ENCODE peak calls at places on chromosome X, in six cellular contexts. U is adrenal gland, L is cardiac muscle cell, Q is HCT116, P is PC-3, Y is AG10803. R is an unnamed sample.

GRCh38 chrX:31499120-31499519 is 427.3 kb upstream of the FTHL17 start:
- DNase-seq in U (no peak), L (peak), Q (no peak), P (no peak), Y (peak), R (no peak)

GRCh38 chrX:128862557-128862956 is 660.7 kb downstream of the SMARCA1 start:
- DNase-seq in U (no peak), L (no peak), Q (no peak), P (no peak), Y (no peak), R (no peak)

GRCh38 chrX:155071694-155072215 is 447 bp downstream of the BRCC3 start:
- DNase-seq in U (peak), L (no peak), Q (no peak), P (no peak), Y (no peak), R (peak)

GRCh38 chrX:71253253-71254091 is 468 bp downstream of the ZMYM3 start:
- DNase-seq in U (peak), L (peak), Q (no peak), P (peak), Y (peak), R (peak)

GRCh38 chrX:10048076-10048475 is 80.9 kb downstream of the CLDN34 start:
- DNase-seq in U (no peak), L (peak), Q (no peak), P (no peak), Y (peak), R (no peak)

GRCh38 chrX:24355095-24355494 is 5.3 kb upstream of the SUPT20HL1 start:
- DNase-seq in U (no peak), L (no peak), Q (no peak), P (no peak), Y (no peak), R (no peak)

GRCh38 chrX:34562006-34562405 is 95.1 kb downstream of the TMEM47 start:
- DNase-seq in U (no peak), L (no peak), Q (no peak), P (no peak), Y (no peak), R (no peak)

GRCh38 chrX:34557733-34558132 is 99.4 kb downstream of the TMEM47 start:
- DNase-seq in U (no peak), L (no peak), Q (no peak), P (no peak), Y (no peak), R (no peak)

GRCh38 chrX:16870861-16871584 is 861 bp upstream of the RBBP7 start:
- DNase-seq in U (peak), L (no peak), Q (no peak), P (peak), Y (peak), R (peak)

GRCh38 chrX:663841-664240 is 33.2 kb downstream of the SHOX start:
- DNase-seq in U (no peak), L (no peak), Q (no peak), P (no peak), Y (no peak), R (no peak)

GRCh38 chrX:55007633-55008032 is 7.5 kb downstream of the APEX2 start:
- DNase-seq in U (peak), L (peak), Q (no peak), P (peak), Y (peak), R (no peak)

GRCh38 chrX:38060331-38060878 is 54.1 kb downstream of the SYTL5 start:
- DNase-seq in U (no peak), L (no peak), Q (no peak), P (peak), Y (no peak), R (no peak)

GRCh38 chrX:154117566-154117965 is 20.0 kb upstream of the MECP2 start:
- DNase-seq in U (no peak), L (no peak), Q (no peak), P (no peak), Y (no peak), R (no peak)

GRCh38 chrX:36856849-36857248 is 151.3 kb upstream of the FAM47C start:
- DNase-seq in U (no peak), L (peak), Q (no peak), P (peak), Y (no peak), R (no peak)

GRCh38 chrX:94400488-94400887 is 726.5 kb downstream of the FAM133A start:
- DNase-seq in U (no peak), L (no peak), Q (no peak), P (peak), Y (no peak), R (peak)

GRCh38 chrX:140292188-140292587 is 212.7 kb downstream of the SOX3 start:
- DNase-seq in U (no peak), L (no peak), Q (no peak), P (no peak), Y (no peak), R (no peak)

GRCh38 chrX:102155806-102156179 is at the start of gene BEX5:
- DNase-seq in U (peak), L (no peak), Q (no peak), P (peak), Y (peak), R (peak)
- H3K4me3 ChIP-seq in U (no peak), L (peak), Q (no peak), P (peak), Y (peak), R (peak)

DNA sequence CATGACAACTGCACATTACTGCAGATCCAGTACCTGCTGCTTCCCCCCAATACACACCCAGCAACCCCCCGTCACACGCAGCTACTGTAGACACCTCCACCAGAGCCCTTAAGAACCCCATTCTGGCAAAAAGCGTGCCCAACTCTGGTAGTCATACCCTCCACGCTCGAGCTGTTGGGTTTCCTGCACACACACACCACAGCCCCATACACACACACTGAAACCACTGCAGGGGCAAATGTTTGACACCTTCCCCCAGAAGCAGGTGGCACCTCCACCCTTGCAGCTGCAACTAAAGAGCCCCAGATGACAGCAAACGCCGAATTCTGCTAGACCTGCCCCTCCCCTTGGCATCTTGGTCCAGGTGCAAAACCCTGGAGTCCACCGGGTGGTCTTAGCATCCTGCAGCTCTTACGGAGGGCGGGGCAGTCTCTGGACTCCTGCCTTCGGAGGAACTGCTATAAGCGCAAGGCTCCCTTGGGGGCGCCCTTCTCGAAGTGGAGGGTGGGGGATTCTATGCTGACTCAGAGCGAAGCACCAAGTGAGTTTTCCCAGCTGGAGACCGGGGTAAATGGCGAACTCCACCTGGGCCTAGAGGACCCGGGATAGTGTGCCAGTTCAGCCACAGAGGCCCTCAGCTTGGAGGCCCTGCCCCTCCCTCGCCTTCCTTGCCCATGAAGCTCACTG is 1.5 kb downstream of the FRMPD3 start:
- DNase-seq in U (no peak), L (no peak), Q (no peak), P (no peak), Y (no peak), R (peak)
- H3K4me3 ChIP-seq in U (no peak), L (no peak), Q (no peak), P (no peak), Y (no peak), R (no peak)

GRCh38 chrX:134459683-134460004 is 321 bp upstream of the HPRT1 start:
- DNase-seq in U (no peak), L (no peak), Q (no peak), P (no peak), Y (no peak), R (no peak)

GRCh38 chrX:134454506-134454905 is 5.5 kb upstream of the HPRT1 start:
- DNase-seq in U (no peak), L (no peak), Q (no peak), P (no peak), Y (no peak), R (no peak)

GRCh38 chrX:134460861-134461218 is 875 bp downstream of the HPRT1 start:
- DNase-seq in U (no peak), L (peak), Q (no peak), P (peak), Y (peak), R (peak)

GRCh38 chrX:134460005-134460860 is at the start of gene HPRT1:
- DNase-seq in U (peak), L (peak), Q (peak), P (peak), Y (peak), R (peak)

DNA sequence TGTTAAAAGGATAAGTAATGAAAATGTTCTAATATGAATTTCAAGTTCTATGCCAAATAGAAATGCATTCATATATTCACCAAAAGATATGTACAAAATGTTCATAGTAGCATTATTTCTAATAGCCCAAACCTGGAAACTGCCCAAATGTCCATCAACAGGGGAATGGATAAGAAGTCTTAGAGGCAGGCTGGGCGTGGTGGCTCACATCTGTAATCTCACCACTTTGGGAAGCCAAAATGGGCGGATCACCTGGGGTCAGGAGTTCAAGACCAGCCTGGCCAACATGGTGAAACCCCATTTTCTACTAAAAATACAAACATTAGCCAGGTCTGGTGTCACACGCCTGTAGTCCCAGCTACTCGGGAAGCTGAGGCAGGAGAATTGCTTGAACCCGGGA is 2.3 kb upstream of the HPRT1 start:
- DNase-seq in U (no peak), L (no peak), Q (no peak), P (no peak), Y (no peak), R (no peak)
- H3K4me3 ChIP-seq in U (no peak), L (no peak), Q (no peak), P (no peak), Y (no peak), R (no peak)

DNA sequence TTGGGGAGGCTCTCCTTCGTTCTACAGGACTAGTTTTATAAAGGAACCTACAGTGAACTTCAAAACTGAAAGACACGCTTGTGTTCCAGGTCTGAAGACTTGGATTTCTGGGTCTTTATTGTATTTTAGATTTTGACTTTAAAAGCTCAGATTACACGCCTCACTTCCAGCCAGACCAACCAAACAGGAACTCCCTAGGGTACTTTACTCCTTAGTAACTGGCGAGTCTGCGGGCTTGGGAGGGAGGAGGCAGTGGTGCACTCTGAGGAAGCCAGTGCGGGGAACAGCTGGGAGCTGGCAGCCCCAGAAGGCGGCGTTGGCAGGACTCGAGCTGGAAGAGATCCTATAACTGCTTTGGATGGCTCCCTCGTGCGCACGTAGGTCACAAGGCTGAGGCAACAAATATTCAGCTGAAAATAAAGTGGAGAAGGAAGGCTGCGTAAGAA is 388 bp upstream of the PHKA1 start:
- DNase-seq in U (peak), L (peak), Q (peak), P (peak), Y (peak), R (no peak)
- H3K4me3 ChIP-seq in U (no peak), L (peak), Q (peak), P (peak), Y (peak), R (no peak)

GRCh38 chrX:78327370-78328048 is at the start of gene CYSLTR1:
- DNase-seq in U (no peak), L (no peak), Q (no peak), P (no peak), Y (no peak), R (peak)

GRCh38 chrX:78321809-78322208 is 5.6 kb downstream of the CYSLTR1 start:
- DNase-seq in U (peak), L (no peak), Q (no peak), P (peak), Y (no peak), R (peak)

GRCh38 chrX:78322863-78323262 is 4.5 kb downstream of the CYSLTR1 start:
- DNase-seq in U (no peak), L (no peak), Q (no peak), P (no peak), Y (no peak), R (no peak)
- H3K4me3 ChIP-seq in U (no peak), L (no peak), Q (no peak), P (no peak), Y (no peak), R (peak)

DNA sequence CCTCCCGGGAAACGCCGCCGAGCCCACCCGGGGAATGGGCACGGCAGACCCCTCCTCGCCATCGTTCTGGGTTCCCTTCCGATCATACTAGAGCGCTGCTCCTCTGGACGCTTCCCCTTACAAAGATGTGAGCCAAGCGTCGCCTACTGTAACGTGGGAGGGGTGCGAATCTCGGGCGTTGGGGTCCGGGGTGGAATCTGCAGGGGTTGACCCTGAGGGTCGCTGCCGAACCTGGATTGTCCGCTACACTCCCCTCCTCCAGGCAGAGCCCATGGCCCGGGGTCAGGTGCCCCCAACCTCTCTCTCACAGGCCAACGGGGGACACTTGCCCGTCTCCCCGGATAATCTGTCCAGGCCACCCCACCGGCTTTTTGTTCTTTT is 13.8 kb downstream of the BCOR start:
- DNase-seq in U (no peak), L (no peak), Q (no peak), P (no peak), Y (no peak), R (no peak)
- H3K4me3 ChIP-seq in U (no peak), L (peak), Q (no peak), P (peak), Y (no peak), R (no peak)